ENCODE peak calls at places on chromosomes 1 and 21, in four cellular contexts. I is fibroblast of lung, Q is colonic mucosa, H is BE2C. G is an unnamed sample.

GRCh38 chr1:90706437-90707362 is 10.4 kb downstream of the BARHL2 start:
- DNase-seq in H (no peak), Q (no peak), I (no peak), G (peak; percentile 81)

GRCh38 chr1:65525297-65526048 is 105.0 kb downstream of the LEPR start:
- DNase-seq in H (peak; percentile 4), I (no peak), Q (no peak), G (peak; percentile 78)

GRCh38 chr21:19999369-20000272 is 998.6 kb upstream of the NCAM2 start:
- DNase-seq in I (no peak), Q (no peak), H (peak; percentile 44), G (no peak)

GRCh38 chr1:42934111-42934510 is 24.6 kb downstream of the SLC2A1 start:
- DNase-seq in Q (no peak), I (no peak), H (no peak), G (peak; percentile 13)

GRCh38 chr1:191618202-191618601 is 540.1 kb upstream of the RGS18 start:
- DNase-seq in H (no peak), I (peak; percentile 39), Q (no peak), G (no peak)

GRCh38 chr1:207918016-207918415 is 7.1 kb upstream of the CD34 start:
- DNase-seq in Q (no peak), H (no peak), I (no peak), G (no peak)

GRCh38 chr1:14996133-14997050 is 157.2 kb upstream of the TMEM51 start:
- DNase-seq in Q (no peak), I (peak; percentile 70), H (no peak), G (peak; percentile 74)

GRCh38 chr1:111191496-111191895 is 8.9 kb downstream of the DENND2D start:
- DNase-seq in H (no peak), Q (no peak), I (peak; percentile 86), G (no peak)

GRCh38 chr1:240091614-240092300 is at the start of gene FMN2:
- DNase-seq in H (peak; percentile 74), I (no peak), Q (peak; percentile 22), G (peak; percentile 91)

GRCh38 chr21:43874085-43874785 is 9.2 kb downstream of the AGPAT3 start:
- DNase-seq in Q (no peak), H (no peak), I (no peak), G (no peak)

GRCh38 chr21:45347712-45348477 is 57.1 kb upstream of the COL18A1 start:
- DNase-seq in H (no peak), Q (no peak), I (no peak), G (peak; percentile 60)

GRCh38 chr1:206953626-206954025 is 7.4 kb upstream of the PIGR start:
- DNase-seq in H (no peak), Q (no peak), I (no peak), G (no peak)

GRCh38 chr1:243819438-243819839 is 30.6 kb downstream of the AKT3 start:
- DNase-seq in I (no peak), Q (no peak), H (peak; percentile 38), G (no peak)

GRCh38 chr1:221908573-221908972 is 166.7 kb upstream of the DUSP10 start:
- DNase-seq in H (no peak), Q (no peak), I (no peak), G (no peak)

GRCh38 chr1:178881950-178882349 is 11.1 kb upstream of the ANGPTL1 start:
- DNase-seq in H (no peak), I (no peak), Q (no peak), G (no peak)

GRCh38 chr21:35575280-35575915 is 484.9 kb downstream of the SETD4 start:
- DNase-seq in I (peak; percentile 88), H (no peak), Q (no peak), G (no peak)

GRCh38 chr1:6359568-6360496 is 33.7 kb downstream of the ACOT7 start:
- DNase-seq in Q (peak; percentile 93), H (peak; percentile 77), I (peak; percentile 82), G (peak; percentile 78)

GRCh38 chr1:74334147-74334546 is 99.0 kb downstream of the TNNI3K start:
- DNase-seq in Q (no peak), I (no peak), H (no peak), G (no peak)

GRCh38 chr1:221310180-221310579 is 430.9 kb downstream of the HLX start:
- DNase-seq in I (no peak), Q (no peak), H (no peak), G (no peak)

GRCh38 chr1:39387452-39387851 is 104.0 kb upstream of the BMP8A start:
- DNase-seq in H (no peak), I (peak; percentile 80), Q (no peak), G (no peak)

GRCh38 chr1:30404341-30404740 is 319.0 kb downstream of the MATN1 start:
- DNase-seq in H (no peak), Q (no peak), I (no peak), G (no peak)

GRCh38 chr1:167003711-167004110 is 14.6 kb downstream of the MAEL start:
- DNase-seq in Q (no peak), I (no peak), H (no peak), G (no peak)

GRCh38 chr1:156797212-156797871 is 19.3 kb downstream of the SH2D2A start:
- DNase-seq in H (peak; percentile 68), I (peak; percentile 64), Q (peak; percentile 50), G (peak; percentile 77)

GRCh38 chr1:171506525-171507304 is 21.4 kb downstream of the PRRC2C start:
- DNase-seq in H (no peak), Q (no peak), I (peak; percentile 19), G (no peak)

GRCh38 chr1:171226757-171227370 is 21.4 kb upstream of the FMO1 start:
- DNase-seq in I (peak; percentile 86), H (no peak), Q (peak; percentile 48), G (peak; percentile 66)

GRCh38 chr1:30700528-30701265 is 22.7 kb downstream of the MATN1 start:
- DNase-seq in H (peak; percentile 41), I (peak; percentile 61), Q (peak; percentile 39), G (no peak)

GRCh38 chr1:109980324-109981127 is 4.0 kb upstream of the AHCYL1 start:
- DNase-seq in I (no peak), H (no peak), Q (peak; percentile 62), G (peak; percentile 79)

GRCh38 chr1:34088001-34088400 is 77.0 kb downstream of the CSMD2 start:
- DNase-seq in I (no peak), Q (no peak), H (no peak), G (no peak)

GRCh38 chr1:111944121-111944785 is 45.2 kb downstream of the KCND3 start:
- DNase-seq in H (no peak), I (no peak), Q (no peak), G (no peak)

GRCh38 chr1:205370780-205371179 is 14.1 kb upstream of the KLHDC8A start:
- DNase-seq in H (no peak), Q (no peak), I (no peak), G (no peak)

GRCh38 chr1:54311506-54311905 is 94.7 kb downstream of the SSBP3 start:
- DNase-seq in I (no peak), H (no peak), Q (no peak), G (no peak)

GRCh38 chr1:1574721-1575537 is at the start of gene SSU72:
- DNase-seq in I (peak; percentile 94), H (peak; percentile 96), Q (peak; percentile 92), G (peak; percentile 98)
- H3K4me3 ChIP-seq in I (peak within 1 kb of the TSS; percentile 83), H (peak within 1 kb of the TSS; percentile 99), Q (peak within 1 kb of the TSS; percentile 80), G (peak within 1 kb of the TSS; percentile 100)

GRCh38 chr1:62282909-62283308 is 36.3 kb downstream of the KANK4 start:
- DNase-seq in I (no peak), Q (no peak), H (no peak), G (no peak)

GRCh38 chr1:62280150-62280549 is 39.1 kb downstream of the KANK4 start:
- DNase-seq in H (no peak), I (no peak), Q (no peak), G (no peak)

GRCh38 chr1:62283361-62283760 is 35.9 kb downstream of the KANK4 start:
- DNase-seq in I (no peak), Q (no peak), H (no peak), G (no peak)

GRCh38 chr1:62280960-62281465 is 38.2 kb downstream of the KANK4 start:
- DNase-seq in I (no peak), Q (no peak), H (no peak), G (no peak)

GRCh38 chr1:62281922-62282555 is 37.2 kb downstream of the KANK4 start:
- DNase-seq in I (no peak), H (no peak), Q (no peak), G (no peak)
- H3K27me3 ChIP-seq in I (peaks cover 7% of the 10 kb centered on the region), H (no peaks in the 10 kb centered on the region), Q (no peaks in the 10 kb centered on the region), G (peaks cover 44% of the 10 kb centered on the region)

GRCh38 chr21:32381571-32381970 is 11.2 kb downstream of the URB1 start:
- DNase-seq in H (no peak), Q (no peak), I (no peak), G (no peak)
- H3K36me3 ChIP-seq in H (peaks cover 91% of the 10 kb centered on the region), Q (peaks cover 9% of the 10 kb centered on the region), I (peaks cover 19% of the 10 kb centered on the region), G (peaks cover 28% of the 10 kb centered on the region)

GRCh38 chr1:9849691-9850441 is 26.1 kb upstream of the CLSTN1 start:
- DNase-seq in Q (no peak), H (no peak), I (no peak), G (peak; percentile 91)

GRCh38 chr1:9852004-9852403 is 28.2 kb upstream of the CLSTN1 start:
- DNase-seq in H (no peak), I (no peak), Q (no peak), G (no peak)

GRCh38 chr1:9848022-9848421 is 24.3 kb upstream of the CLSTN1 start:
- DNase-seq in I (no peak), Q (no peak), H (no peak), G (peak; percentile 46)

GRCh38 chr1:9850442-9851162 is 26.8 kb upstream of the CLSTN1 start:
- DNase-seq in Q (no peak), H (no peak), I (no peak), G (peak; percentile 90)

DNA sequence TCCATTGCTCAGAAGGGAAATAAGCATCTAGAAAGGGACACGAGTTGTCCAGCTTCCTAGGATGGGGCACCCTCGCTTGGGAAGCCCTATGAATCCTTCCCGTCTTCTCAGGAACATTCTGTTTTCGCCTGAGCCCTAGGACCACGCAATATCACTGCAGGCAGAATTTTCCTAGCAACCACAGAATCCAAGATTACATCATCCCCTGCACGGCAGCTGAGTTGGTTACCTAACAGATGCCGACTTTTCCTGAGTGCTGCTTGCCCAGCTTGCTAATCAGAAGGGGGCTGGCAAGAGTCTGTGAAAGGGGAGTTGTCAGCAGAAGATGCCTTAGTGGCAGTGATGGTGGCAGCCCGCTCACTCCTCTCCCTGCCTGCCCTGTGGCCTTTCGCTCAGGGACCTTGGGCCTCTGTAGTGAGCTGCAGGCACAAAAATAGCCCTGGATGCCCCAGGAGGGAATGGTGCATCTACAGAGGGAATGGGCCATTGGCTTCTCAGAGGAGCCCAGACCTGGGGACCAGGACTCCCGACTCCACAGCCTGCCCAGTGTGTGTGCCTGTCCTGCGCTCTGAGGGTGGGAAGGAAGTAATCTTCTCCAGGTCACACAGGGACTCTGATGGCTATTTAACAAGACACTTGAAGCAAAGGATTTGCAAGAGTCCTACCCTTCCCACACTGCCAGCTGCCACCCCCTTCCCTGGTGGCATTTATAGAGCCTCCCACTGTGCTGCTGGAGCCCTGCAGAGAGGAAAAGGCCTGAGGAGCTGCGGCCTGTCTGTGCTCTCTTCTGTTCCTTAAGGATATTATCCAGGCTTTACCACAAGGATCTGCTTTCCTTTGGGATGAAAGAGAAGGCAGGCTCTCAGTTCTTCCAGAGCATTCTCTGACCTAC is 28.9 kb upstream of the CLSTN1 start:
- DNase-seq in H (peak; percentile 30), Q (no peak), I (peak; percentile 47), G (no peak)
- H3K4me3 ChIP-seq in H (no peak overlapping the region), Q (no peak overlapping the region), I (no peak overlapping the region), G (no peak overlapping the region)

G was measured in H7.